ENCODE peak calls at places on chromosomes 3 and 15, in nine cellular contexts. One of them, this sample, is unnamed. For H3K9me3, the result is how much of the 10 kb centered on the place peaks cover.

GRCh38 chr3:48423241-48423882 is 6.5 kb downstream of the PLXNB1 start:
- DNase-seq in IMR-90: no peak
- DNase-seq in psoas muscle: no peak
- DNase-seq in H1: no peak
- DNase-seq in astrocyte: no peak
- DNase-seq in kidney: no peak
- DNase-seq in heart left ventricle: no peak
- DNase-seq in ovary: no peak
- DNase-seq in RWPE2: no peak
- DNase-seq in this sample: no peak

GRCh38 chr15:68637755-68638405 is 59.1 kb downstream of the CORO2B start:
- DNase-seq in IMR-90: peak
- DNase-seq in psoas muscle: peak
- DNase-seq in H1: no peak
- DNase-seq in astrocyte: no peak
- DNase-seq in kidney: no peak
- DNase-seq in heart left ventricle: peak
- DNase-seq in ovary: peak
- DNase-seq in RWPE2: no peak
- DNase-seq in this sample: no peak

GRCh38 chr3:187019542-187020072 is 89.3 kb downstream of the ST6GAL1 start:
- DNase-seq in IMR-90: no peak
- DNase-seq in psoas muscle: no peak
- DNase-seq in H1: no peak
- DNase-seq in astrocyte: no peak
- DNase-seq in kidney: no peak
- DNase-seq in heart left ventricle: no peak
- DNase-seq in ovary: no peak
- DNase-seq in RWPE2: no peak
- DNase-seq in this sample: no peak

GRCh38 chr3:156448300-156448699 is 106.6 kb downstream of the SSR3 start:
- DNase-seq in IMR-90: peak
- DNase-seq in psoas muscle: no peak
- DNase-seq in H1: peak
- DNase-seq in astrocyte: no peak
- DNase-seq in kidney: no peak
- DNase-seq in heart left ventricle: no peak
- DNase-seq in ovary: no peak
- DNase-seq in RWPE2: no peak
- DNase-seq in this sample: no peak

GRCh38 chr3:118801899-118802298 is 232.7 kb downstream of the IGSF11 start:
- DNase-seq in IMR-90: no peak
- DNase-seq in psoas muscle: no peak
- DNase-seq in H1: no peak
- DNase-seq in astrocyte: no peak
- DNase-seq in kidney: no peak
- DNase-seq in heart left ventricle: peak
- DNase-seq in ovary: no peak
- DNase-seq in RWPE2: no peak
- DNase-seq in this sample: no peak

GRCh38 chr3:197511853-197512635 is 43.7 kb downstream of the BDH1 start:
- DNase-seq in IMR-90: no peak
- DNase-seq in psoas muscle: no peak
- DNase-seq in H1: peak
- DNase-seq in astrocyte: no peak
- DNase-seq in kidney: peak
- DNase-seq in heart left ventricle: no peak
- DNase-seq in ovary: no peak
- DNase-seq in RWPE2: no peak
- DNase-seq in this sample: no peak

GRCh38 chr3:97772926-97773325 is 8.4 kb downstream of the ARL6 start:
- DNase-seq in IMR-90: no peak
- DNase-seq in psoas muscle: no peak
- DNase-seq in H1: no peak
- DNase-seq in astrocyte: no peak
- DNase-seq in kidney: no peak
- DNase-seq in heart left ventricle: no peak
- DNase-seq in ovary: no peak
- DNase-seq in RWPE2: no peak
- DNase-seq in this sample: no peak

GRCh38 chr15:85754993-85755392 is 39.7 kb downstream of the KLHL25 start:
- DNase-seq in IMR-90: peak
- DNase-seq in psoas muscle: no peak
- DNase-seq in H1: no peak
- DNase-seq in astrocyte: no peak
- DNase-seq in kidney: peak
- DNase-seq in heart left ventricle: peak
- DNase-seq in ovary: peak
- DNase-seq in RWPE2: peak
- DNase-seq in this sample: no peak

GRCh38 chr15:87846746-87847145 is 409.8 kb downstream of the NTRK3 start:
- DNase-seq in IMR-90: no peak
- DNase-seq in psoas muscle: no peak
- DNase-seq in H1: no peak
- DNase-seq in astrocyte: peak
- DNase-seq in kidney: no peak
- DNase-seq in heart left ventricle: no peak
- DNase-seq in ovary: no peak
- DNase-seq in RWPE2: no peak
- DNase-seq in this sample: no peak

GRCh38 chr15:95097366-95097765 is 866.0 kb downstream of the MCTP2 start:
- DNase-seq in IMR-90: no peak
- DNase-seq in psoas muscle: no peak
- DNase-seq in H1: no peak
- DNase-seq in astrocyte: no peak
- DNase-seq in kidney: no peak
- DNase-seq in heart left ventricle: no peak
- DNase-seq in ovary: no peak
- DNase-seq in RWPE2: no peak
- DNase-seq in this sample: no peak

GRCh38 chr3:89845053-89845452 is 737.6 kb downstream of the EPHA3 start:
- DNase-seq in IMR-90: no peak
- DNase-seq in psoas muscle: no peak
- DNase-seq in H1: no peak
- DNase-seq in astrocyte: no peak
- DNase-seq in kidney: no peak
- DNase-seq in heart left ventricle: no peak
- DNase-seq in ovary: no peak
- DNase-seq in RWPE2: no peak
- DNase-seq in this sample: no peak

GRCh38 chr15:79644091-79644490 is 212.0 kb downstream of the MINAR1 start:
- DNase-seq in IMR-90: peak
- DNase-seq in psoas muscle: no peak
- DNase-seq in H1: no peak
- DNase-seq in astrocyte: peak
- DNase-seq in kidney: no peak
- DNase-seq in heart left ventricle: no peak
- DNase-seq in ovary: no peak
- DNase-seq in RWPE2: no peak
- DNase-seq in this sample: peak

GRCh38 chr3:98180311-98180710 is 13.8 kb downstream of the OR5H15 start:
- DNase-seq in IMR-90: no peak
- DNase-seq in psoas muscle: no peak
- DNase-seq in H1: no peak
- DNase-seq in astrocyte: no peak
- DNase-seq in kidney: no peak
- DNase-seq in heart left ventricle: no peak
- DNase-seq in ovary: no peak
- DNase-seq in RWPE2: no peak
- DNase-seq in this sample: no peak

GRCh38 chr3:179146911-179147570 is 1.1 kb upstream of the PIK3CA start:
- DNase-seq in IMR-90: peak
- DNase-seq in psoas muscle: no peak
- DNase-seq in H1: no peak
- DNase-seq in astrocyte: peak
- DNase-seq in kidney: no peak
- DNase-seq in heart left ventricle: no peak
- DNase-seq in ovary: no peak
- DNase-seq in RWPE2: no peak
- DNase-seq in this sample: no peak

GRCh38 chr3:101203411-101203810 is 117.0 kb downstream of the IMPG2 start:
- DNase-seq in IMR-90: peak
- DNase-seq in psoas muscle: no peak
- DNase-seq in H1: no peak
- DNase-seq in astrocyte: peak
- DNase-seq in kidney: no peak
- DNase-seq in heart left ventricle: no peak
- DNase-seq in ovary: no peak
- DNase-seq in RWPE2: no peak
- DNase-seq in this sample: no peak

GRCh38 chr15:20345401-20345958 is 196.1 kb downstream of the GOLGA6L6 start:
- DNase-seq in IMR-90: no peak
- DNase-seq in psoas muscle: peak
- DNase-seq in H1: no peak
- DNase-seq in astrocyte: no peak
- DNase-seq in kidney: peak
- DNase-seq in heart left ventricle: no peak
- DNase-seq in ovary: no peak
- DNase-seq in RWPE2: peak
- DNase-seq in this sample: no peak

GRCh38 chr15:20340931-20341661 is 200.5 kb downstream of the GOLGA6L6 start:
- DNase-seq in IMR-90: no peak
- DNase-seq in psoas muscle: peak
- DNase-seq in H1: no peak
- DNase-seq in astrocyte: no peak
- DNase-seq in kidney: peak
- DNase-seq in heart left ventricle: peak
- DNase-seq in ovary: peak
- DNase-seq in RWPE2: peak
- DNase-seq in this sample: no peak

GRCh38 chr15:20344601-20345400 is 196.8 kb downstream of the GOLGA6L6 start:
- DNase-seq in IMR-90: no peak
- DNase-seq in psoas muscle: peak
- DNase-seq in H1: no peak
- DNase-seq in astrocyte: no peak
- DNase-seq in kidney: peak
- DNase-seq in heart left ventricle: no peak
- DNase-seq in ovary: no peak
- DNase-seq in RWPE2: peak
- DNase-seq in this sample: no peak

GRCh38 chr15:20341901-20342605 is 199.5 kb downstream of the GOLGA6L6 start:
- DNase-seq in IMR-90: no peak
- DNase-seq in psoas muscle: peak
- DNase-seq in H1: no peak
- DNase-seq in astrocyte: no peak
- DNase-seq in kidney: peak
- DNase-seq in heart left ventricle: peak
- DNase-seq in ovary: peak
- DNase-seq in RWPE2: peak
- DNase-seq in this sample: no peak

GRCh38 chr15:20340331-20340811 is 201.2 kb downstream of the GOLGA6L6 start:
- DNase-seq in IMR-90: peak
- DNase-seq in psoas muscle: peak
- DNase-seq in H1: no peak
- DNase-seq in astrocyte: no peak
- DNase-seq in kidney: peak
- DNase-seq in heart left ventricle: peak
- DNase-seq in ovary: peak
- DNase-seq in RWPE2: peak
- DNase-seq in this sample: no peak
- H3K9me3 ChIP-seq in IMR-90: half or more
- H3K9me3 ChIP-seq in psoas muscle: under half
- H3K9me3 ChIP-seq in H1: half or more
- H3K9me3 ChIP-seq in astrocyte: under half
- H3K9me3 ChIP-seq in kidney: under half
- H3K9me3 ChIP-seq in heart left ventricle: under half
- H3K9me3 ChIP-seq in ovary: under half
- H3K9me3 ChIP-seq in RWPE2: under half
- H3K9me3 ChIP-seq in this sample: half or more

GRCh38 chr15:98873441-98874218 is 134.0 kb downstream of the PGPEP1L start:
- DNase-seq in IMR-90: peak
- DNase-seq in psoas muscle: no peak
- DNase-seq in H1: no peak
- DNase-seq in astrocyte: peak
- DNase-seq in kidney: no peak
- DNase-seq in heart left ventricle: no peak
- DNase-seq in ovary: no peak
- DNase-seq in RWPE2: peak
- DNase-seq in this sample: no peak

GRCh38 chr15:98874359-98874758 is 133.2 kb downstream of the PGPEP1L start:
- DNase-seq in IMR-90: no peak
- DNase-seq in psoas muscle: no peak
- DNase-seq in H1: no peak
- DNase-seq in astrocyte: no peak
- DNase-seq in kidney: no peak
- DNase-seq in heart left ventricle: no peak
- DNase-seq in ovary: no peak
- DNase-seq in RWPE2: no peak
- DNase-seq in this sample: no peak

GRCh38 chr15:98876461-98877369 is 130.9 kb downstream of the PGPEP1L start:
- DNase-seq in IMR-90: peak
- DNase-seq in psoas muscle: no peak
- DNase-seq in H1: no peak
- DNase-seq in astrocyte: peak
- DNase-seq in kidney: no peak
- DNase-seq in heart left ventricle: no peak
- DNase-seq in ovary: no peak
- DNase-seq in RWPE2: no peak
- DNase-seq in this sample: no peak

GRCh38 chr15:98875309-98875708 is 132.3 kb downstream of the PGPEP1L start:
- DNase-seq in IMR-90: peak
- DNase-seq in psoas muscle: no peak
- DNase-seq in H1: no peak
- DNase-seq in astrocyte: no peak
- DNase-seq in kidney: no peak
- DNase-seq in heart left ventricle: no peak
- DNase-seq in ovary: no peak
- DNase-seq in RWPE2: no peak
- DNase-seq in this sample: no peak

GRCh38 chr15:98874773-98875172 is 132.8 kb downstream of the PGPEP1L start:
- DNase-seq in IMR-90: no peak
- DNase-seq in psoas muscle: no peak
- DNase-seq in H1: no peak
- DNase-seq in astrocyte: no peak
- DNase-seq in kidney: no peak
- DNase-seq in heart left ventricle: no peak
- DNase-seq in ovary: no peak
- DNase-seq in RWPE2: no peak
- DNase-seq in this sample: no peak
- H3K27ac ChIP-seq in IMR-90: peak
- H3K27ac ChIP-seq in psoas muscle: no peak
- H3K27ac ChIP-seq in H1: no peak
- H3K27ac ChIP-seq in astrocyte: peak
- H3K27ac ChIP-seq in kidney: no peak
- H3K27ac ChIP-seq in heart left ventricle: peak
- H3K27ac ChIP-seq in ovary: peak
- H3K27ac ChIP-seq in RWPE2: peak
- H3K27ac ChIP-seq in this sample: peak

GRCh38 chr3:661356-661755 is 431.5 kb upstream of the CNTN6 start:
- DNase-seq in IMR-90: no peak
- DNase-seq in psoas muscle: no peak
- DNase-seq in H1: no peak
- DNase-seq in astrocyte: no peak
- DNase-seq in kidney: no peak
- DNase-seq in heart left ventricle: no peak
- DNase-seq in ovary: no peak
- DNase-seq in RWPE2: no peak
- DNase-seq in this sample: no peak
- TF ChIP-seq CTCF in IMR-90: no peak
- TF ChIP-seq CTCF in psoas muscle: no peak
- TF ChIP-seq CTCF in H1: no peak
- TF ChIP-seq CTCF in astrocyte: no peak
- TF ChIP-seq CTCF in kidney: no peak
- TF ChIP-seq CTCF in heart left ventricle: no peak
- TF ChIP-seq CTCF in ovary: no peak
- TF ChIP-seq CTCF in RWPE2: no peak
- TF ChIP-seq CTCF in this sample: no peak

GRCh38 chr15:25247418-25248030 is 191.3 kb downstream of the UBE3A start:
- DNase-seq in IMR-90: no peak
- DNase-seq in psoas muscle: peak
- DNase-seq in H1: peak
- DNase-seq in astrocyte: no peak
- DNase-seq in kidney: no peak
- DNase-seq in heart left ventricle: no peak
- DNase-seq in ovary: no peak
- DNase-seq in RWPE2: no peak
- DNase-seq in this sample: no peak
- H3K9me3 ChIP-seq in IMR-90: half or more
- H3K9me3 ChIP-seq in psoas muscle: under half
- H3K9me3 ChIP-seq in H1: half or more
- H3K9me3 ChIP-seq in astrocyte: under half
- H3K9me3 ChIP-seq in kidney: under half
- H3K9me3 ChIP-seq in heart left ventricle: under half
- H3K9me3 ChIP-seq in ovary: under half
- H3K9me3 ChIP-seq in RWPE2: half or more
- H3K9me3 ChIP-seq in this sample: half or more